ENCODE peak calls at places on chromosomes 16 and 17, in four cellular contexts. L is OCI-LY7, E is HCT116, P is endodermal cell. V is an unnamed sample.

GRCh38 chr17:7929158-7930029 is at the start of gene KCNAB3:
- DNase-seq in P (peak; percentile 97), L (no peak), E (no peak), V (peak; percentile 77)

GRCh38 chr17:27569257-27569722 is 61.7 kb upstream of the LGALS9 start:
- DNase-seq in L (peak; percentile 51), E (no peak), P (peak; percentile 97), V (peak; percentile 63)

GRCh38 chr16:13633381-13633861 is 286.5 kb upstream of the ERCC4 start:
- DNase-seq in E (no peak), P (peak; percentile 65), L (no peak), V (no peak)

GRCh38 chr17:16943541-16944333 is 28.2 kb downstream of the TNFRSF13B start:
- DNase-seq in P (peak; percentile 52), E (no peak), L (peak; percentile 58), V (peak; percentile 12)

GRCh38 chr16:23803591-23804123 is 32.1 kb upstream of the PRKCB start:
- DNase-seq in E (peak; percentile 57), P (peak; percentile 89), L (peak; percentile 87), V (peak; percentile 75)

GRCh38 chr17:69960755-69961154 is 114.3 kb upstream of the KCNJ16 start:
- DNase-seq in L (no peak), E (no peak), P (no peak), V (no peak)

GRCh38 chr16:87314990-87315420 is 2.2 kb downstream of the C16orf95 start:
- DNase-seq in P (no peak), E (no peak), L (no peak), V (no peak)

GRCh38 chr16:55668337-55669281 is 12.8 kb downstream of the SLC6A2 start:
- DNase-seq in P (peak; percentile 85), E (no peak), L (no peak), V (no peak)

GRCh38 chr17:34850023-34850422 is 111.2 kb downstream of the CCT6B start:
- DNase-seq in L (no peak), E (no peak), P (no peak), V (no peak)

GRCh38 chr16:24610421-24610765 is 71.0 kb downstream of the RBBP6 start:
- DNase-seq in E (no peak), L (no peak), P (peak; percentile 79), V (peak; percentile 62)

GRCh38 chr16:62648256-62648655 is 612.0 kb upstream of the CDH8 start:
- DNase-seq in E (no peak), L (no peak), P (no peak), V (no peak)
- H3K9me3 ChIP-seq in E (peaks cover 27% of the 10 kb centered on the region), L (no peaks in the 10 kb centered on the region), P (no peaks in the 10 kb centered on the region), V (no peaks in the 10 kb centered on the region)

GRCh38 chr17:80663783-80664206 is 119.2 kb downstream of the RPTOR start:
- DNase-seq in E (no peak), L (no peak), P (peak; percentile 57), V (peak; percentile 79)
- H3K4me1 ChIP-seq in E (no peaks in the 10 kb centered on the region), L (peaks cover 48% of the 10 kb centered on the region), P (peaks cover 13% of the 10 kb centered on the region), V (peaks cover 3% of the 10 kb centered on the region)

DNA sequence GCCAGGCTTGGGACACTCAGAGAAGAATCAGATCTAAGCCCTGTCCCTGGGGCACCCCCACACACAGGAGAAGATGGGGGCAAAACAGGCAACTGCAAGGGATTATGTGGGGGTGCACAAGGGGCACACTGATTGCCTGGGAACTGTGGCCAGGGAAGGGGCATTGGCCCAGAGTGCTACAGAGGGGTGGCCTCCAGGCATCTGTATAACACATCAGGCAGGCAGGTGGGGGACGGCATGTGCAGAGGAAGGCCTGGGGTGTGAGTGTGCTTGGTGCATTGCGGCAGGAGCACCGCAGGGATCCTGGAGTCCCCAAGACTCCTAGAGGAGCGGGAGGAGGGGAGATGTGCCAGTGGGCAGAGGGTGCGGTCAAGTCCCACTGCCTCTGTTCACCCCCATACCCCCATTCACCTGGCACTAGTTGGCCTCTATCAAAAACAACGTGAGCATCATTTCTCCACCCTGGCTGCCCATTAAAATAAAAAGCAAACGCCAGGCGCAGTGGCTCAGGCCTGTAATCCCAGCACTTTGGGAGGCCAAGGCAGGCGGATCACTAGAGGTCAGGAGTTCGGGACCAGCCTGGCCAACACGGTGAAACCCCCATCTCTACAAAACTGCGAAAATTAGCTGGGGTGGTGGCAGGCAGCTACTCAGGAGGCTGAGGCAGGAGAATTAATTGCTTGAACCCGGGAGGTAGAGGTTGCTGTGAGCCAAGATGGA is 41.5 kb downstream of the C16orf82 start:
- DNase-seq in P (peak; percentile 43), L (no peak), E (no peak), V (no peak)
- TF ChIP-seq CTCF in P (no peak), L (no peak), E (no peak), V (no peak)

GRCh38 chr16:16158082-16158658 is 65.1 kb downstream of the ABCC6 start:
- DNase-seq in E (no peak), P (no peak), L (no peak), V (no peak)
- H3K9me3 ChIP-seq in E (no peaks in the 10 kb centered on the region), P (peaks cover 34% of the 10 kb centered on the region), L (no peaks in the 10 kb centered on the region), V (peaks cover 9% of the 10 kb centered on the region)

DNA sequence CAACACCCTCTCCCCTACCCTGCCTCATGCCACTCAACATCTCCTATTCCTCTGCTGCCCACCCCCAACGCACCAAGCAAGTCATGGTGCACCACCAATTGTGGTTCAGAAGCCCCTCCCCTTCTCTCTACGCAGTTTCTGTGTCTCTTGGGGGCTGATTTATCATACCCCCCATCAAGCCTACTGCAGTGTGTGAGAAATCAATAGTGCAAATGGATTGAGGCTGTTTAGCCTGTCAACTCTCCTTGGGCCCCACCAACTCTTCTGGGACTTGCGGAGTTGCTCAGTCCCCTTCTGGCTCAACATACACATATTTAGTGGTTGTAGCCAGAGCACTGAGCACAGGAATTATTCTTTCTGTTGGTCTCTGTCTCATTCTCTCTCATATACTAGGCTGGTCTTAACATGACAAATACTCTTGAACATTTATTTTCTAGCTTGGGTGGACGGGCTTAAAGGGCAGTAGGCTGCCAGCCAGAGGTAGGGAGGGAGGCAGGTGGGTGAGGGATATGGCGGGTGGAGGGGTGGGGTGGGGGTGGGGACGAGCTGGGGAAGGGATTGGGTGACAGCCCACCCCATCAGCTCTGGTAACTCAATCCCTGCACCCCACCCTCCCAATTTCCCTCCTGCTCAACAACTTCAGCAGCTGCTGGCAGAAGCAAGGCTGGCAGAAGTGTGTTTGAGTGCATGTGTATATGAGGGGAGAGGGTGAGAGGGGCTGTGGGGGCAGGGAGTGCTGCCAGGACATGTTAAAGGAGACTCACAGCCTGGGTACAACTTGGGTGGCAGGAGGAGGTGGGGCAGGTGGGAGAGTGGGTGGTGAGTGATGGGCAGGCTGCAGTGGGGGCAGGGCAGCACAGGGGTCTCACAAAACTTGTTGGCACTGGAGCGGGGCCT is 4.9 kb downstream of the RARA start:
- DNase-seq in L (no peak), E (no peak), P (no peak), V (no peak)
- H3K4me1 ChIP-seq in L (peaks cover 42% of the 10 kb centered on the region), E (peaks cover 90% of the 10 kb centered on the region), P (peaks cover 16% of the 10 kb centered on the region), V (peaks cover 96% of the 10 kb centered on the region)

DNA sequence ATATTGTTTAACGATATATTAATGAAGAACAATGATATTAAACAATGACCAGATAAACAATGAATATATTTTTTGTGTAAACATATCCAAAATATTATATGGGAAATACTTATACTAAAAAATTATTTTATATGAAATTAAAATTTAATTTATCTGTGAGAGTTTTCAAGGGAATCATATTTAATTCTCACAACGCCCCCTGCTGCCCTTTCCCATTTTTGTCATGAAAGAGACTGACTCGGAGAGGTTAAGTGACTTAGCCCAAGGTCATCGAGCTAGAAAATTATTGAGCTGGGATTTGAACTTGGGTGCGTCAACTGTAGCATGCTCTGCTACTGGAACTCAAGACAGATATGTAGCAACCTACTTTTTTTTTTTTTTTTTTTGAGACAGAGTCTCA is 7.2 kb upstream of the MYCBPAP start:
- DNase-seq in E (peak; percentile 50), L (peak; percentile 37), P (peak; percentile 79), V (no peak)
- TF ChIP-seq CTCF in E (peak; percentile 72), L (peak; percentile 75), P (peak; percentile 78), V (no peak)

GRCh38 chr16:5382484-5382883 is 284.9 kb upstream of the EEF2KMT start:
- DNase-seq in L (no peak), E (no peak), P (no peak), V (no peak)

GRCh38 chr16:5379948-5380347 is 282.4 kb upstream of the EEF2KMT start:
- DNase-seq in E (no peak), P (no peak), L (no peak), V (no peak)

GRCh38 chr16:5377280-5377898 is 279.8 kb upstream of the EEF2KMT start:
- DNase-seq in L (no peak), E (no peak), P (no peak), V (no peak)

GRCh38 chr16:5381481-5381880 is 283.9 kb upstream of the EEF2KMT start:
- DNase-seq in E (no peak), L (no peak), P (no peak), V (no peak)

DNA sequence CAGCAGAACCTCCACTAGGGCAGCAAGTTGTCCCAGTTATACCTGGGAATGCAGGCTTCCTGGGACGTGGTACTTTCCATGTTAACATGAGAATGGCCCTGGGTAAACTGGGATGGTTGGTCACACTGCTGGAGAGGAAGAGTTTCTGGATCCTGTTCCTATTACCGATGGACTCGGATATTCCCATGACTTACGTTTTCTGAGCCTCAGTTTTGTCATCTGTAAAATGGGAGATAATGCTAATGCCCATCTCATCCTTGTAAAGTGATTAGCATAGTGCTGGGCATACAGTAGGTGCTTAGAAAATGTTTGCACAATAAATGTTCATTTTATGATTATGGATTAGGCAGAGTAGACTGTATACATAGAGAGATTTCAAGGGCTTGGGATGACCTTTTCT is 280.9 kb upstream of the EEF2KMT start:
- DNase-seq in P (no peak), L (no peak), E (no peak), V (no peak)
- H3K9me3 ChIP-seq in P (no peaks in the 10 kb centered on the region), L (no peaks in the 10 kb centered on the region), E (no peaks in the 10 kb centered on the region), V (no peaks in the 10 kb centered on the region)

DNA sequence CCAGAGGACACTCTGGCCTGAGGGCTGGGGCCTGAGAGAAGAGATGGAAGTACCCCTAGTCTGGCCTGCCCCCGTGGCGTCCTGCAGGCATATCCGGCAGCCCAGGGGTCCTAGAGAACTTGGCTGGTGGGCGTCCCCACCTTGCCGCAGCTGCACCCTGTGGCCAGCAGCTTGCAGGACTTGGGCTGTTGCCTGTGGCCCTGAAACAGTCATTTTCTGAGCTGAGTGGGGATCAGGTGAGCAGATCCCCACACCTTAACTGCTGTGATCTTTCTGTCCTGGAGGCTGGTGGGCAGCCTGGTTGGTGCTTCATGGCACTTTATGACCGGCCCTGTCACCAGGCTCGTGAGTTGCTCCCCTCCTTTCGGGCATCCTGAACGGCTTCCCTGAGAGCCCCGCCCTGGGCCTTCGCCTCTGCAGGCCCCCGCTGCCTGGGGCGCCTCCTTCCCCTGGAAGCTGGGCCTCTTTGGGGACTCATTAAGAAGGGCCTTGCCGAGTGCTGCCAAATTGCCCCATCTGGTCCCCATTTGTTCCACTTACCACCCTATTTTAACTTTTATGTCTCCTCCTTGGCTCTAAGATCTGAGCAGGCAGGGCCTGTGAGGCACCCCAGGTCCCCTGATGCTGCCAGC is 298.7 kb downstream of the SEC14L1 start:
- DNase-seq in P (no peak), E (no peak), L (peak; percentile 66), V (no peak)
- H3K4me1 ChIP-seq in P (peaks cover 11% of the 10 kb centered on the region), E (no peaks in the 10 kb centered on the region), L (peaks cover 97% of the 10 kb centered on the region), V (peaks cover 87% of the 10 kb centered on the region)